ENCODE peak calls at places on chromosomes 16 and 17, in ten cellular contexts. One of them, this sample, is unnamed.

GRCh38 chr17:66290097-66290722 is 12.2 kb upstream of the PRKCA start:
- DNase-seq in breast epithelium: no peak
- DNase-seq in NB4: peak; percentile 44
- DNase-seq in body of pancreas: no peak
- DNase-seq in HCT116: no peak
- DNase-seq in A549: no peak
- DNase-seq in transverse colon: no peak
- DNase-seq in ovary: no peak
- DNase-seq in heart left ventricle: no peak
- DNase-seq in esophagus muscularis mucosa: no peak
- DNase-seq in this sample: no peak

GRCh38 chr17:42187833-42188232 is 2.6 kb upstream of the HCRT start:
- DNase-seq in breast epithelium: no peak
- DNase-seq in NB4: no peak
- DNase-seq in body of pancreas: no peak
- DNase-seq in HCT116: no peak
- DNase-seq in A549: no peak
- DNase-seq in transverse colon: no peak
- DNase-seq in ovary: no peak
- DNase-seq in heart left ventricle: no peak
- DNase-seq in esophagus muscularis mucosa: no peak
- DNase-seq in this sample: no peak

GRCh38 chr16:3071655-3072054 is 6.2 kb downstream of the IL32 start:
- DNase-seq in breast epithelium: no peak
- DNase-seq in NB4: no peak
- DNase-seq in body of pancreas: no peak
- DNase-seq in HCT116: no peak
- DNase-seq in A549: no peak
- DNase-seq in transverse colon: no peak
- DNase-seq in ovary: no peak
- DNase-seq in heart left ventricle: no peak
- DNase-seq in esophagus muscularis mucosa: no peak
- DNase-seq in this sample: no peak

GRCh38 chr16:15975172-15975571 is 25.8 kb downstream of the ABCC1 start:
- DNase-seq in breast epithelium: no peak
- DNase-seq in NB4: no peak
- DNase-seq in body of pancreas: no peak
- DNase-seq in HCT116: no peak
- DNase-seq in A549: no peak
- DNase-seq in transverse colon: no peak
- DNase-seq in ovary: no peak
- DNase-seq in heart left ventricle: no peak
- DNase-seq in esophagus muscularis mucosa: no peak
- DNase-seq in this sample: no peak

GRCh38 chr16:27235938-27236245 is 32.6 kb downstream of the KDM8 start:
- DNase-seq in breast epithelium: no peak
- DNase-seq in NB4: no peak
- DNase-seq in body of pancreas: no peak
- DNase-seq in HCT116: no peak
- DNase-seq in A549: no peak
- DNase-seq in transverse colon: no peak
- DNase-seq in ovary: peak; percentile 37
- DNase-seq in heart left ventricle: no peak
- DNase-seq in esophagus muscularis mucosa: no peak
- DNase-seq in this sample: no peak

GRCh38 chr17:17467720-17468119 is 9.1 kb upstream of the MED9 start:
- DNase-seq in breast epithelium: no peak
- DNase-seq in NB4: peak; percentile 23
- DNase-seq in body of pancreas: no peak
- DNase-seq in HCT116: no peak
- DNase-seq in A549: no peak
- DNase-seq in transverse colon: peak; percentile 74
- DNase-seq in ovary: no peak
- DNase-seq in heart left ventricle: no peak
- DNase-seq in esophagus muscularis mucosa: no peak
- DNase-seq in this sample: no peak

GRCh38 chr17:33233855-33234228 is 59.3 kb downstream of the ASIC2 start:
- DNase-seq in breast epithelium: peak; percentile 17
- DNase-seq in NB4: no peak
- DNase-seq in body of pancreas: no peak
- DNase-seq in HCT116: no peak
- DNase-seq in A549: no peak
- DNase-seq in transverse colon: peak; percentile 21
- DNase-seq in ovary: peak; percentile 41
- DNase-seq in heart left ventricle: no peak
- DNase-seq in esophagus muscularis mucosa: no peak
- DNase-seq in this sample: no peak

GRCh38 chr16:27947696-27948095 is 115.8 kb downstream of the GSG1L start:
- DNase-seq in breast epithelium: no peak
- DNase-seq in NB4: no peak
- DNase-seq in body of pancreas: no peak
- DNase-seq in HCT116: no peak
- DNase-seq in A549: no peak
- DNase-seq in transverse colon: no peak
- DNase-seq in ovary: no peak
- DNase-seq in heart left ventricle: no peak
- DNase-seq in esophagus muscularis mucosa: no peak
- DNase-seq in this sample: no peak

GRCh38 chr16:65781363-65781762 is 585.1 kb upstream of the CDH5 start:
- DNase-seq in breast epithelium: no peak
- DNase-seq in NB4: no peak
- DNase-seq in body of pancreas: no peak
- DNase-seq in HCT116: no peak
- DNase-seq in A549: no peak
- DNase-seq in transverse colon: no peak
- DNase-seq in ovary: no peak
- DNase-seq in heart left ventricle: no peak
- DNase-seq in esophagus muscularis mucosa: no peak
- DNase-seq in this sample: no peak

GRCh38 chr17:17352836-17353624 is 49.9 kb downstream of the NT5M start:
- DNase-seq in breast epithelium: no peak
- DNase-seq in NB4: no peak
- DNase-seq in body of pancreas: no peak
- DNase-seq in HCT116: no peak
- DNase-seq in A549: no peak
- DNase-seq in transverse colon: no peak
- DNase-seq in ovary: no peak
- DNase-seq in heart left ventricle: peak; percentile 51
- DNase-seq in esophagus muscularis mucosa: no peak
- DNase-seq in this sample: no peak

GRCh38 chr17:57294629-57295501 is 38.5 kb downstream of the MSI2 start:
- DNase-seq in breast epithelium: no peak
- DNase-seq in NB4: peak; percentile 70
- DNase-seq in body of pancreas: no peak
- DNase-seq in HCT116: peak; percentile 94
- DNase-seq in A549: peak; percentile 44
- DNase-seq in transverse colon: no peak
- DNase-seq in ovary: no peak
- DNase-seq in heart left ventricle: no peak
- DNase-seq in esophagus muscularis mucosa: no peak
- DNase-seq in this sample: no peak

GRCh38 chr17:49390548-49391324 is 23.9 kb downstream of the PHB1 start:
- DNase-seq in breast epithelium: no peak
- DNase-seq in NB4: peak; percentile 83
- DNase-seq in body of pancreas: no peak
- DNase-seq in HCT116: no peak
- DNase-seq in A549: no peak
- DNase-seq in transverse colon: peak; percentile 48
- DNase-seq in ovary: no peak
- DNase-seq in heart left ventricle: peak; percentile 68
- DNase-seq in esophagus muscularis mucosa: no peak
- DNase-seq in this sample: peak; percentile 87
- TF ChIP-seq POLR2A in breast epithelium: no peak
- TF ChIP-seq POLR2A in NB4: no peak
- TF ChIP-seq POLR2A in body of pancreas: no peak
- TF ChIP-seq POLR2A in HCT116: no peak
- TF ChIP-seq POLR2A in A549: no peak
- TF ChIP-seq POLR2A in transverse colon: no peak
- TF ChIP-seq POLR2A in ovary: no peak
- TF ChIP-seq POLR2A in heart left ventricle: no peak
- TF ChIP-seq POLR2A in esophagus muscularis mucosa: no peak
- TF ChIP-seq POLR2A in this sample: no peak

DNA sequence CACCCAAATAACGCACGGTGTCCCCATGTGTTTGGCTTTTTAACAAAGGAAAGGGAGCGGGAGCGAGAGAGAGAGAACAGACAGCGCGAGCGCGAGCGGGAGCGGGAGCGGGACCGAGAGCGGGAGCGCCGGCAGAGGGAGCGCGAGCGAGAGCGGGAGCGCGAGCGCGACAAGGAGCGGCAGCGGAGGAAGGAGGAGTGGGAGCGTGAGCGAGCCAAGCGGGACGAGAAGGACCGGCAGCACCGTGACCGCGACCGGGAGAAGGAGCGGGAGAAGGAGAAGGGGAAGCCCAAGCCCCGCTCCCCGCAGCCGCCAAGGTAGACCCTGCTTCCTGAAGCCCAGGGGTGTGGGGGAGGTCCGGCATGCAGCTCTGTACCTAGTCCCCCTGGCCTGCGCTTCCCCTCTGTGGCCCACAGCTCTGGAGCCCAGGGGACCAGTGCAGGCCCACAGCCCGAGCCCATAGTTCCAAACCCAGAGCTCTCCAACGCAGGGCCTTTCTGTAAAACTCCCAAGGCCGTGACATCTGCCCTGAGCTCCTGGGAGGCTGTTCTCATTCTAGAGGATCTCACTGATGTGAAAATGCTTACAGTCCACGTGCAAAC is 27.1 kb upstream of the IL17C start:
- DNase-seq in breast epithelium: no peak
- DNase-seq in NB4: no peak
- DNase-seq in body of pancreas: no peak
- DNase-seq in HCT116: no peak
- DNase-seq in A549: no peak
- DNase-seq in transverse colon: no peak
- DNase-seq in ovary: no peak
- DNase-seq in heart left ventricle: no peak
- DNase-seq in esophagus muscularis mucosa: no peak
- DNase-seq in this sample: no peak
- TF ChIP-seq CTCF in breast epithelium: no peak
- TF ChIP-seq CTCF in NB4: no peak
- TF ChIP-seq CTCF in body of pancreas: no peak
- TF ChIP-seq CTCF in HCT116: no peak
- TF ChIP-seq CTCF in A549: no peak
- TF ChIP-seq CTCF in transverse colon: no peak
- TF ChIP-seq CTCF in ovary: no peak
- TF ChIP-seq CTCF in heart left ventricle: no peak
- TF ChIP-seq CTCF in esophagus muscularis mucosa: no peak
- TF ChIP-seq CTCF in this sample: no peak

GRCh38 chr17:40550608-40551007 is 14.7 kb downstream of the CCR7 start:
- DNase-seq in breast epithelium: peak; percentile 39
- DNase-seq in NB4: peak; percentile 56
- DNase-seq in body of pancreas: peak; percentile 38
- DNase-seq in HCT116: no peak
- DNase-seq in A549: no peak
- DNase-seq in transverse colon: peak; percentile 21
- DNase-seq in ovary: peak; percentile 78
- DNase-seq in heart left ventricle: peak; percentile 81
- DNase-seq in esophagus muscularis mucosa: peak; percentile 88
- DNase-seq in this sample: peak; percentile 82

GRCh38 chr17:40552806-40553693 is 12.2 kb downstream of the CCR7 start:
- DNase-seq in breast epithelium: peak; percentile 84
- DNase-seq in NB4: no peak
- DNase-seq in body of pancreas: peak; percentile 10
- DNase-seq in HCT116: no peak
- DNase-seq in A549: no peak
- DNase-seq in transverse colon: no peak
- DNase-seq in ovary: no peak
- DNase-seq in heart left ventricle: no peak
- DNase-seq in esophagus muscularis mucosa: peak; percentile 90
- DNase-seq in this sample: peak; percentile 88

GRCh38 chr17:40553694-40554534 is 11.4 kb downstream of the CCR7 start:
- DNase-seq in breast epithelium: peak; percentile 78
- DNase-seq in NB4: peak; percentile 66
- DNase-seq in body of pancreas: peak; percentile 14
- DNase-seq in HCT116: no peak
- DNase-seq in A549: no peak
- DNase-seq in transverse colon: no peak
- DNase-seq in ovary: peak; percentile 69
- DNase-seq in heart left ventricle: peak; percentile 82
- DNase-seq in esophagus muscularis mucosa: peak; percentile 91
- DNase-seq in this sample: peak; percentile 96

GRCh38 chr17:40551091-40551873 is 14.0 kb downstream of the CCR7 start:
- DNase-seq in breast epithelium: peak; percentile 71
- DNase-seq in NB4: peak; percentile 39
- DNase-seq in body of pancreas: peak; percentile 41
- DNase-seq in HCT116: no peak
- DNase-seq in A549: peak; percentile 91
- DNase-seq in transverse colon: peak; percentile 54
- DNase-seq in ovary: peak; percentile 92
- DNase-seq in heart left ventricle: no peak
- DNase-seq in esophagus muscularis mucosa: peak; percentile 95
- DNase-seq in this sample: peak; percentile 95

GRCh38 chr17:40551874-40552768 is 13.2 kb downstream of the CCR7 start:
- DNase-seq in breast epithelium: peak; percentile 57
- DNase-seq in NB4: no peak
- DNase-seq in body of pancreas: peak; percentile 13
- DNase-seq in HCT116: no peak
- DNase-seq in A549: peak; percentile 95
- DNase-seq in transverse colon: peak; percentile 21
- DNase-seq in ovary: peak; percentile 65
- DNase-seq in heart left ventricle: no peak
- DNase-seq in esophagus muscularis mucosa: peak; percentile 91
- DNase-seq in this sample: peak; percentile 51
- TF ChIP-seq POLR2A in breast epithelium: no peak
- TF ChIP-seq POLR2A in NB4: no peak
- TF ChIP-seq POLR2A in body of pancreas: no peak
- TF ChIP-seq POLR2A in HCT116: no peak
- TF ChIP-seq POLR2A in A549: no peak
- TF ChIP-seq POLR2A in transverse colon: no peak
- TF ChIP-seq POLR2A in ovary: no peak
- TF ChIP-seq POLR2A in heart left ventricle: no peak
- TF ChIP-seq POLR2A in esophagus muscularis mucosa: no peak
- TF ChIP-seq POLR2A in this sample: no peak

GRCh38 chr16:24805484-24805883 is 40.3 kb upstream of the SLC5A11 start:
- DNase-seq in breast epithelium: no peak
- DNase-seq in NB4: no peak
- DNase-seq in body of pancreas: no peak
- DNase-seq in HCT116: no peak
- DNase-seq in A549: no peak
- DNase-seq in transverse colon: no peak
- DNase-seq in ovary: no peak
- DNase-seq in heart left ventricle: no peak
- DNase-seq in esophagus muscularis mucosa: no peak
- DNase-seq in this sample: no peak

GRCh38 chr16:24801761-24802302 is 43.9 kb upstream of the SLC5A11 start:
- DNase-seq in breast epithelium: no peak
- DNase-seq in NB4: no peak
- DNase-seq in body of pancreas: no peak
- DNase-seq in HCT116: no peak
- DNase-seq in A549: no peak
- DNase-seq in transverse colon: no peak
- DNase-seq in ovary: no peak
- DNase-seq in heart left ventricle: no peak
- DNase-seq in esophagus muscularis mucosa: no peak
- DNase-seq in this sample: no peak

DNA sequence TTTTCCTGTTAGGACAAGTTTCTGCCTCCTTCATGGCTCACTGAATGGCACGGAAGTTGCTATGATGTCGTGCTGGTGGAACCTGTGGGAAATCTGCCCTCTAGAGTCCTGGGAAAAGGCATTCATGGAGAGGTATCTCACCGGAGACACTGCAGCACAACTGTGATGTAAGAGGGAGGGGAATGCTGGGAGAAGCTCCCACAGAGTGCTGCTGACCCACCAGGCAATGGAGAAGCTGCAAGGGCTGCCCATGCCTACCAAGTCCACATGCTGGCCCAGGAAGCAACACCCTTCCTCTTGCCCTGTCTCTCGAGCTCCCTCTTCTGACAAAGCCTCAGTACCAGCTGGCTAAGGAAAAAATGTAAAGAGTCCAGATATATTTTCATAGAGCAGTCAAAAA is 45.2 kb upstream of the SLC5A11 start:
- DNase-seq in breast epithelium: no peak
- DNase-seq in NB4: no peak
- DNase-seq in body of pancreas: no peak
- DNase-seq in HCT116: no peak
- DNase-seq in A549: peak; percentile 32
- DNase-seq in transverse colon: no peak
- DNase-seq in ovary: no peak
- DNase-seq in heart left ventricle: no peak
- DNase-seq in esophagus muscularis mucosa: no peak
- DNase-seq in this sample: no peak
- TF ChIP-seq CTCF in breast epithelium: no peak
- TF ChIP-seq CTCF in NB4: no peak
- TF ChIP-seq CTCF in body of pancreas: peak; percentile 14
- TF ChIP-seq CTCF in HCT116: peak; percentile 27
- TF ChIP-seq CTCF in A549: peak; percentile 61
- TF ChIP-seq CTCF in transverse colon: no peak
- TF ChIP-seq CTCF in ovary: no peak
- TF ChIP-seq CTCF in heart left ventricle: peak; percentile 6
- TF ChIP-seq CTCF in esophagus muscularis mucosa: no peak
- TF ChIP-seq CTCF in this sample: no peak